ENCODE peak calls at places on chromosomes 7 and 10, in six cellular contexts. U is C1 segment of cervical spinal cord; Z is T-cell; W is left ventricle myocardium inferior; C is activated CD8-positive, alpha-beta T cell treated with anti-CD3 and anti-CD28 coated beads, Interleukin-2, amount 10 ng/mL, durations not matched to agents 7 days and 5 days; S is GM10248. Q is an unnamed sample.

GRCh38 chr7:27235387-27236052 is 7.1 kb upstream of the EVX1 start:
- DNase-seq in C (no peak), S (no peak), U (peak), W (peak), Z (no peak), Q (peak)

GRCh38 chr10:69748621-69749020 is 53.1 kb upstream of the COL13A1 start:
- DNase-seq in S (no peak), W (no peak), C (no peak), Z (no peak), U (peak), Q (no peak)

GRCh38 chr10:90579602-90580242 is 278.1 kb downstream of the HTR7 start:
- DNase-seq in S (no peak), Z (no peak), W (no peak), C (no peak), U (no peak), Q (no peak)

GRCh38 chr10:29583674-29584073 is 51.1 kb downstream of the SVIL start:
- DNase-seq in U (no peak), Z (no peak), C (no peak), S (no peak), W (no peak), Q (no peak)

GRCh38 chr7:149422065-149422913 is 38.6 kb downstream of the ZNF777 start:
- DNase-seq in C (peak), Z (peak), W (peak), S (peak), U (peak), Q (peak)

GRCh38 chr10:97647556-97647955 is 7.1 kb downstream of the PI4K2A start:
- DNase-seq in S (no peak), C (no peak), U (no peak), W (no peak), Z (no peak), Q (no peak)

GRCh38 chr10:31347705-31348104 is 28.7 kb downstream of the ZEB1 start:
- DNase-seq in Z (no peak), W (no peak), S (no peak), C (no peak), U (no peak), Q (no peak)

GRCh38 chr7:134630890-134631289 is 15.8 kb upstream of the BPGM start:
- DNase-seq in S (no peak), C (no peak), W (no peak), Z (no peak), U (no peak), Q (no peak)

GRCh38 chr10:102599565-102600327 is 44.5 kb upstream of the TRIM8 start:
- DNase-seq in Z (no peak), C (no peak), W (peak), U (no peak), S (no peak), Q (peak)

GRCh38 chr10:47076949-47077348 is 165.7 kb downstream of the PTPN20 start:
- DNase-seq in C (no peak), Z (no peak), W (no peak), S (no peak), U (no peak), Q (no peak)

GRCh38 chr10:70442332-70442988 is 979 bp upstream of the NODAL start:
- DNase-seq in W (no peak), Z (no peak), U (no peak), S (no peak), C (no peak), Q (no peak)

GRCh38 chr7:130938661-130939060 is 204.7 kb upstream of the KLF14 start:
- DNase-seq in S (no peak), U (no peak), Z (no peak), W (no peak), C (no peak), Q (no peak)

GRCh38 chr7:122803323-122803722 is 82.9 kb downstream of the CADPS2 start:
- DNase-seq in W (no peak), U (no peak), Z (no peak), S (no peak), C (no peak), Q (no peak)